ENCODE peak calls at places on chromosomes 7 and 10, in ten cellular contexts. T is GM13977, V is AG10803, L is mammary epithelial cell, Q is AG04450, K is brain microvascular endothelial cell, J is breast epithelium, H is heart left ventricle, F is HFF-Myc, O is fibroblast of pulmonary artery. N is an unnamed sample.

GRCh38 chr10:10520391-10521385 is 497.0 kb upstream of the CELF2 start:
- DNase-seq in T (peak), V (no peak), L (no peak), Q (no peak), K (no peak), J (no peak), H (no peak), F (no peak), O (no peak), N (peak)

GRCh38 chr7:7181519-7182155 is 707 bp upstream of the C1GALT1 start:
- DNase-seq in T (peak), V (peak), L (no peak), Q (no peak), K (no peak), J (peak), H (peak), F (no peak), O (peak), N (peak)

GRCh38 chr10:132707776-132708171 is 78.2 kb downstream of the NKX6-2 start:
- DNase-seq in T (no peak), V (no peak), L (no peak), Q (no peak), K (no peak), J (no peak), H (peak), F (no peak), O (no peak), N (no peak)

GRCh38 chr7:10015687-10016086 is 958.0 kb upstream of the PHF14 start:
- DNase-seq in T (no peak), V (no peak), L (no peak), Q (no peak), K (no peak), J (no peak), H (no peak), F (no peak), O (no peak), N (no peak)

GRCh38 chr10:117590516-117590915 is 48.0 kb downstream of the EMX2 start:
- DNase-seq in T (no peak), V (no peak), L (no peak), Q (no peak), K (peak), J (no peak), H (no peak), F (no peak), O (no peak), N (no peak)

GRCh38 chr7:73831656-73832579 is 1.1 kb downstream of the CLDN4 start:
- DNase-seq in T (no peak), V (no peak), L (peak), Q (no peak), K (no peak), J (peak), H (no peak), F (no peak), O (no peak), N (no peak)

GRCh38 chr10:79229830-79230562 is 117.3 kb upstream of the PPIF start:
- DNase-seq in T (no peak), V (no peak), L (no peak), Q (no peak), K (no peak), J (no peak), H (no peak), F (no peak), O (no peak), N (no peak)

GRCh38 chr10:50740351-50740688 is 584 bp downstream of the ASAH2B start:
- DNase-seq in T (no peak), V (peak), L (peak), Q (no peak), K (peak), J (no peak), H (peak), F (peak), O (peak), N (peak)

GRCh38 chr7:18425227-18425626 is 70.3 kb upstream of the HDAC9 start:
- DNase-seq in T (no peak), V (no peak), L (no peak), Q (no peak), K (no peak), J (no peak), H (no peak), F (no peak), O (no peak), N (no peak)

GRCh38 chr10:3154661-3155060 is 17.9 kb downstream of the PITRM1 start:
- DNase-seq in T (no peak), V (no peak), L (no peak), Q (no peak), K (no peak), J (no peak), H (no peak), F (no peak), O (no peak), N (no peak)

GRCh38 chr10:124740374-124741280 is 3.6 kb downstream of the FAM53B start:
- DNase-seq in T (peak), V (peak), L (peak), Q (no peak), K (no peak), J (no peak), H (peak), F (no peak), O (peak), N (peak)

GRCh38 chr7:158114056-158114850 is 473.4 kb downstream of the PTPRN2 start:
- DNase-seq in T (no peak), V (no peak), L (no peak), Q (no peak), K (no peak), J (no peak), H (no peak), F (no peak), O (no peak), N (no peak)

GRCh38 chr10:102660891-102661613 is 16.8 kb downstream of the TRIM8 start:
- DNase-seq in T (peak), V (peak), L (no peak), Q (peak), K (no peak), J (no peak), H (peak), F (no peak), O (peak), N (peak)

GRCh38 chr7:7148799-7149481 is 33.4 kb upstream of the C1GALT1 start:
- DNase-seq in T (no peak), V (no peak), L (peak), Q (no peak), K (no peak), J (peak), H (no peak), F (no peak), O (peak), N (no peak)

GRCh38 chr7:130154501-130155317 is 50.5 kb downstream of the TMEM209 start:
- DNase-seq in T (no peak), V (no peak), L (no peak), Q (no peak), K (no peak), J (no peak), H (no peak), F (no peak), O (no peak), N (no peak)

GRCh38 chr10:125781374-125781773 is 5.8 kb upstream of the MMP21 start:
- DNase-seq in T (no peak), V (no peak), L (no peak), Q (no peak), K (no peak), J (no peak), H (no peak), F (no peak), O (no peak), N (no peak)

GRCh38 chr7:91168766-91169518 is 95.3 kb upstream of the FZD1 start:
- DNase-seq in T (no peak), V (peak), L (no peak), Q (peak), K (peak), J (no peak), H (no peak), F (no peak), O (no peak), N (no peak)

GRCh38 chr10:72567884-72568283 is 58.0 kb downstream of the MICU1 start:
- DNase-seq in T (no peak), V (no peak), L (no peak), Q (no peak), K (no peak), J (no peak), H (no peak), F (no peak), O (peak), N (peak)

GRCh38 chr10:114271014-114271778 is 32.1 kb downstream of the VWA2 start:
- DNase-seq in T (no peak), V (no peak), L (peak), Q (no peak), K (no peak), J (peak), H (no peak), F (no peak), O (no peak), N (no peak)
- TF ChIP-seq CTCF in T (no peak), V (no peak), L (no peak), Q (no peak), K (no peak), J (no peak), H (no peak), F (no peak), O (no peak), N (no peak)

DNA sequence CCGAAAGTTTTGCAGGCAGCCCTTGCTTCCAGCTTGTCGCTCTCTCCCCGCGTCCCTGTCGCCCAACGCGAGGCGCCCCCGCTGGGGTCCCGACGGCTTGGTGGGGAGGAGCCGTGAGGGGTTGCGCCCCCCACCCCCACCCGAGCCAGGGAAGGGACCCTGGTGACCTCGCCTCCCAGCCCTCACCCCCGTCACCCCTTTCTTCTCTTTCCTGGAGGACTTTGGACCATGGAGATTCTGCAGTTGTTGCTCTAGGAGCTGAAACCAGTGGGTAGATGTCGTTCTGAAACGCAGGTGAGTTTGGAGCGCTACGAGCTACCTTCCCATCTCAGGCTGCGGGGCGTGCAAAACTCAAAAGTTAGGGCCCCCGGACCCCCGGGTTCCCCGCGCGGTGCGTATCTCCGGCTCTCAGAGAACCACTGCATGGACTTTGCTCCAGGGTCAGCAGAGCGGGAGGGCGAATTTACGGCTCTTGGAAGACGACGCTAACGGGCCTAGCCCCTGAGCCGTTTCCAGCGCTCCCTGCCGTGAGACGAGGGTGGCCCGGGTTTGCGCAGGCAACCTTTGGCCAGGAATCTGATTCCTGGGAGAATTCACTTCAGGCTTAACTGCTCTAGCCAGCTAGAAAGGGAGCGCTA is 684 bp upstream of the ATXN7L1 start:
- DNase-seq in T (peak), V (peak), L (peak), Q (no peak), K (peak), J (no peak), H (peak), F (no peak), O (peak), N (peak)
- TF ChIP-seq CTCF in T (no peak), V (no peak), L (peak), Q (peak), K (no peak), J (no peak), H (no peak), F (no peak), O (peak), N (no peak)

GRCh38 chr7:96624954-96625353 is 84.7 kb downstream of the SEM1 start:
- DNase-seq in T (no peak), V (no peak), L (no peak), Q (no peak), K (no peak), J (no peak), H (no peak), F (no peak), O (no peak), N (no peak)
- TF ChIP-seq CTCF in T (no peak), V (no peak), L (no peak), Q (no peak), K (no peak), J (no peak), H (no peak), F (no peak), O (no peak), N (no peak)

GRCh38 chr7:82740246-82740848 is 296.8 kb upstream of the CACNA2D1 start:
- DNase-seq in T (no peak), V (peak), L (peak), Q (no peak), K (peak), J (no peak), H (peak), F (no peak), O (peak), N (peak)
- TF ChIP-seq CTCF in T (peak), V (peak), L (peak), Q (peak), K (peak), J (no peak), H (peak), F (peak), O (peak), N (peak)

GRCh38 chr10:62414359-62414758 is 40.2 kb downstream of the ZNF365 start:
- DNase-seq in T (no peak), V (no peak), L (no peak), Q (no peak), K (no peak), J (no peak), H (no peak), F (no peak), O (no peak), N (no peak)
- TF ChIP-seq CTCF in T (no peak), V (peak), L (peak), Q (peak), K (peak), J (no peak), H (no peak), F (no peak), O (no peak), N (no peak)

GRCh38 chr10:121949473-121949872 is 21.6 kb upstream of the ATE1 start:
- DNase-seq in T (no peak), V (no peak), L (no peak), Q (no peak), K (no peak), J (no peak), H (no peak), F (no peak), O (no peak), N (no peak)
- TF ChIP-seq CTCF in T (no peak), V (no peak), L (no peak), Q (no peak), K (no peak), J (no peak), H (no peak), F (no peak), O (no peak), N (no peak)

GRCh38 chr7:156437021-156437614 is 203.5 kb upstream of the RNF32 start:
- DNase-seq in T (no peak), V (no peak), L (no peak), Q (no peak), K (no peak), J (no peak), H (no peak), F (no peak), O (no peak), N (no peak)

GRCh38 chr7:156438011-156438410 is 202.6 kb upstream of the RNF32 start:
- DNase-seq in T (no peak), V (no peak), L (no peak), Q (no peak), K (no peak), J (no peak), H (no peak), F (no peak), O (no peak), N (no peak)

GRCh38 chr7:156432018-156432417 is 208.6 kb upstream of the RNF32 start:
- DNase-seq in T (no peak), V (no peak), L (no peak), Q (no peak), K (no peak), J (no peak), H (no peak), F (no peak), O (no peak), N (no peak)

GRCh38 chr7:156435486-156436231 is 204.9 kb upstream of the RNF32 start:
- DNase-seq in T (no peak), V (no peak), L (no peak), Q (no peak), K (no peak), J (no peak), H (no peak), F (no peak), O (no peak), N (no peak)

DNA sequence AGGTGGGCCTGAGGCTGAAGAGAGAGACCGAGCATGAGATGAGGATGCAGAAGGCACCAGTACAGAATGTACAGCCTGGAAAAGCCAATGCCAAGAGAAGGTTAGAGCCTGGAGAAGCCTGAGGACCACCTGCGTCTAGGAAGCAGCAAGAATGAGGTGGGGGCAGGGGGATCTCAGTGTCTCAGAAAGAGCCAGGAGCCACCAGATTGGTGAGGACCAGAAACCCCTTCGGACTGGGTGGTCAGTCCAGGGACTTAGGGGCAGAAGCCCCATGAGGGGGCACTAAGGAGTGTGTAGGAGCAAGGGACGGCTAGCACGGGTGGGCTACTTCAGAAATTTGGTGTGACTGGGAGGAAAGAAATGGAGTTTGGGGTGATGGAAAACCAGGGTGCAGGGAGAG is 205.9 kb upstream of the RNF32 start:
- DNase-seq in T (no peak), V (no peak), L (no peak), Q (no peak), K (no peak), J (no peak), H (no peak), F (no peak), O (no peak), N (no peak)
- TF ChIP-seq CTCF in T (no peak), V (no peak), L (no peak), Q (no peak), K (no peak), J (no peak), H (no peak), F (no peak), O (no peak), N (no peak)

GRCh38 chr7:141013345-141013715 is 1.4 kb downstream of the MRPS33 start:
- DNase-seq in T (no peak), V (no peak), L (no peak), Q (no peak), K (no peak), J (no peak), H (no peak), F (no peak), O (no peak), N (no peak)

GRCh38 chr7:141016349-141016748 is 1.6 kb upstream of the MRPS33 start:
- DNase-seq in T (no peak), V (no peak), L (no peak), Q (no peak), K (no peak), J (no peak), H (no peak), F (no peak), O (no peak), N (no peak)

GRCh38 chr7:141012696-141013344 is 1.9 kb downstream of the MRPS33 start:
- DNase-seq in T (no peak), V (no peak), L (peak), Q (no peak), K (no peak), J (no peak), H (no peak), F (no peak), O (no peak), N (no peak)

GRCh38 chr7:141014091-141014490 is 661 bp downstream of the MRPS33 start:
- DNase-seq in T (no peak), V (peak), L (no peak), Q (no peak), K (peak), J (no peak), H (no peak), F (no peak), O (peak), N (no peak)

DNA sequence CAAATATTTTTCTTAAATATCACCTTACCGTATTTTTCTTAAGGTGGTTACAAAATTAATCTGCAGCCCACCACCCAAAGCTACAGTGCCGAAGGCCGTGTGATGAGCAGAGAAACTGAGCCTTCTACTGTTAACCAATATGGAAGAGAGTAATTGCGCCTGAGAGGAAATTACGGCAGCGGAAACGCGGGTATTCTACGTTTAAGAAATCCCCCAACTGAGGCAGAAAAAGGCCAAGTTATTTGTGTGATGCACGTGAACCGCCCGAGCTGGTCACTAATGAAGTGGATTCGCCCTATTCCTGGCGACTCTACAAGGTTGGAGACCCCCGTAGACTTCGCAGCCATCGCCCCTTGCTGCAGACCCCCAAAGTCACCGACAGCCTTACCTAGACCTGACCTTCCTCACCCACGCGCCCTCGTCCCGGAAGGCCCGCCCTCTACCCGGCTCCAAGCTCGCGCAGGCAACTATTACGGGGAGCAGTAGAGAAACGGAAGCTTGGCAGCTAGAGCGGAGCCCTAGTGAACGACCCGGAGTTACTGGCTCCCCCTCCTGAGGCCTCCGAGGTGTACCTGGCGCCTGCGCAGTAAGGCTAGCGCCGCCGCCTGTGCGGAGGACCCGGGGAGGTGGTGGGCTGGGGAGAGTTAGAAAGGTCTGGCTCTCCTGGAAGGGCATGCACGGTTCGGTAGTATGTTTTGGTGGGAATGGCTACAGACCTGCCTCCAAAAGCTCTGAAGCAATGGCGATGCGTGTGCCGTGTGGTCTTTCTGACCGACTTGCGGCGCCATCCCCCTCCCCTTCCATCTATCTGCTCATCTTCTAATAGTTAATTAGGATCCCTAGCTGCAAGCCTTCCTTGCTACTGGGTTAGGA is at the start of gene MRPS33:
- DNase-seq in T (peak), V (peak), L (peak), Q (peak), K (peak), J (peak), H (peak), F (peak), O (peak), N (peak)
- TF ChIP-seq CTCF in T (peak), V (peak), L (peak), Q (peak), K (peak), J (no peak), H (peak), F (peak), O (peak), N (peak)